ENCODE peak calls at places on chromosome 1, in nine cellular contexts. R, G, P, J, D, K, O, Z and C are unnamed samples.

GRCh38 chr1:230308039-230308438 is 118.1 kb downstream of the PGBD5 start:
- DNase-seq in R (peak; percentile 35), D (no peak), K (no peak), Z (peak; percentile 77), G (peak; percentile 90), J (peak; percentile 64), O (no peak), P (peak; percentile 50), C (peak; percentile 69)

GRCh38 chr1:206456577-206457375 is 13.5 kb upstream of the IKBKE start:
- DNase-seq in Z (no peak), D (no peak), P (no peak), K (no peak), J (no peak), G (peak; percentile 45), R (no peak), O (no peak), C (no peak)

GRCh38 chr1:25619101-25619890 is 2.7 kb downstream of the MAN1C1 start:
- DNase-seq in G (peak; percentile 86), Z (peak; percentile 58), O (no peak), R (no peak), P (no peak), K (no peak), D (no peak), J (peak; percentile 46), C (peak; percentile 51)

GRCh38 chr1:1021010-1021845 is 1.3 kb downstream of the AGRN start:
- DNase-seq in Z (peak; percentile 63), R (no peak), K (no peak), D (no peak), O (no peak), J (no peak), P (no peak), G (peak; percentile 84), C (peak; percentile 85)

GRCh38 chr1:14334336-14335176 is 263.9 kb upstream of the KAZN start:
- DNase-seq in R (no peak), P (no peak), G (no peak), J (no peak), D (no peak), O (no peak), K (no peak), Z (no peak), C (no peak)

GRCh38 chr1:18256318-18257235 is 149.0 kb downstream of the IGSF21 start:
- DNase-seq in D (no peak), G (no peak), J (peak; percentile 70), P (no peak), O (peak; percentile 10), K (no peak), Z (no peak), R (no peak), C (no peak)

GRCh38 chr1:1215266-1215676 is 1.3 kb upstream of the TNFRSF4 start:
- DNase-seq in Z (no peak), O (no peak), G (no peak), D (no peak), P (no peak), R (no peak), K (no peak), J (no peak), C (no peak)

GRCh38 chr1:206895837-206896242 is 1.4 kb upstream of the IL24 start:
- DNase-seq in P (no peak), Z (no peak), K (no peak), G (no peak), D (no peak), J (no peak), R (no peak), O (no peak), C (no peak)

GRCh38 chr1:223346311-223346710 is 17.7 kb downstream of the SUSD4 start:
- DNase-seq in J (no peak), P (no peak), D (no peak), K (no peak), G (no peak), R (no peak), Z (no peak), O (no peak), C (no peak)

GRCh38 chr1:223344491-223344890 is 19.5 kb downstream of the SUSD4 start:
- DNase-seq in J (no peak), Z (no peak), G (no peak), R (no peak), K (no peak), P (no peak), D (no peak), O (no peak), C (no peak)

GRCh38 chr1:223347583-223347982 is 16.4 kb downstream of the SUSD4 start:
- DNase-seq in P (no peak), G (no peak), K (no peak), O (no peak), Z (no peak), D (no peak), R (no peak), J (no peak), C (no peak)

GRCh38 chr1:223343692-223344091 is 20.3 kb downstream of the SUSD4 start:
- DNase-seq in Z (no peak), J (no peak), O (no peak), K (no peak), D (no peak), G (no peak), R (no peak), P (no peak), C (no peak)

DNA sequence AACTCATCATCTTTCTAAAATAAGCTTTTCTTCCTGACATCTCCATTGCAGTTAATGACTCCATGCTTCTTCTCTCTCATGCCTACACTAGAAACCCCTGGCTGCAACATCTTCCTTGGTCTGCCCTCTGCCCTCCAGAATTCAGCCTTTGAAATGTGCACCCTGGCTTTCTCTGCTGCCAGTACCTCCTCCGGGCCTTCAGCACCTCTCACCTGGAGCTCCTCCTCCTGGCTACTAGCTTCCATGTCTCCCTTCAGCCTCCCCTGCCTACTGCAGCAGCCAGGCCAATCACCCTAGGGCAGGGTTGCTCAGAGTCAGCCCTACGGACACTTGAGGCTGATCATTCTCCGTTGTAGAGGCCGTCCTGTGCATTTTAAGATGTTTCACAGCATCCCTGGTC is 18.3 kb downstream of the SUSD4 start:
- DNase-seq in D (no peak), Z (no peak), P (no peak), O (no peak), J (no peak), K (no peak), G (no peak), R (no peak), C (no peak)
- H3K4me1 ChIP-seq in D (no peaks in the 10 kb centered on the region), Z (no peaks in the 10 kb centered on the region), P (no peaks in the 10 kb centered on the region), O (no peaks in the 10 kb centered on the region), J (peaks cover 17% of the 10 kb centered on the region), K (peaks cover 8% of the 10 kb centered on the region), G (no peaks in the 10 kb centered on the region), R (peaks cover 17% of the 10 kb centered on the region), C (peaks cover 8% of the 10 kb centered on the region)

GRCh38 chr1:45016090-45016697 is 4.1 kb downstream of the UROD start:
- DNase-seq in D (no peak), G (no peak), R (no peak), J (peak; percentile 7), P (no peak), Z (no peak), K (no peak), O (no peak), C (no peak)

GRCh38 chr1:45015683-45016082 is 3.6 kb downstream of the UROD start:
- DNase-seq in O (no peak), J (peak; percentile 6), Z (no peak), D (no peak), G (no peak), R (no peak), K (no peak), P (no peak), C (no peak)

GRCh38 chr1:45014403-45015028 is 2.5 kb downstream of the UROD start:
- DNase-seq in D (no peak), J (peak; percentile 85), K (no peak), P (peak; percentile 75), Z (peak; percentile 79), O (peak; percentile 72), G (peak; percentile 42), R (peak; percentile 47), C (peak; percentile 71)

GRCh38 chr1:45018599-45019230 is 6.7 kb downstream of the UROD start:
- DNase-seq in K (no peak), Z (no peak), O (peak; percentile 47), P (peak; percentile 41), R (no peak), J (peak; percentile 56), D (no peak), G (peak; percentile 76), C (no peak)

DNA sequence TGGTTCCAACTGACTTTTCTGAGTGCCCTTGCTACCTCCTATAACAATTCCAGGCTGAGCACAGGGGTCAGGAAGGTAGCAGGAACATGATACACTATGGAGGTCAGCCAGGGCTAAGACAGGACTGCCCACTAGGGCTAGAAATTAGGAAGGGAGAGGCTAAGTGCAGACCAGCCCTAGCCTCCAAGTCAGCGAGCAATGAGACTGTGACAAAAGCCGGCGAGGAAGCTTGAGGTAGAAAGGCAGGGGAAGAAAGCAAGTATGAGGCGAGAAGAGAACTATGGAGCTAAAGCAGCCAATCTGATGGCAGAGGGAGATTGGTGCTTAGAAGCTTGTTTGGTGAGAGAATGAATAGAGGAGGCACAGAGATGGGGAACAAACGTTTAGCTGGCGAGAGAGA is 4.7 kb downstream of the UROD start:
- DNase-seq in R (no peak), G (no peak), K (no peak), O (no peak), Z (no peak), D (no peak), J (peak; percentile 8), P (no peak), C (no peak)
- TF ChIP-seq POLR2A in R (no peak), G (no peak), K (no peak), O (no peak), Z (no peak), D (no peak), J (no peak), P (no peak), C (no peak)

DNA sequence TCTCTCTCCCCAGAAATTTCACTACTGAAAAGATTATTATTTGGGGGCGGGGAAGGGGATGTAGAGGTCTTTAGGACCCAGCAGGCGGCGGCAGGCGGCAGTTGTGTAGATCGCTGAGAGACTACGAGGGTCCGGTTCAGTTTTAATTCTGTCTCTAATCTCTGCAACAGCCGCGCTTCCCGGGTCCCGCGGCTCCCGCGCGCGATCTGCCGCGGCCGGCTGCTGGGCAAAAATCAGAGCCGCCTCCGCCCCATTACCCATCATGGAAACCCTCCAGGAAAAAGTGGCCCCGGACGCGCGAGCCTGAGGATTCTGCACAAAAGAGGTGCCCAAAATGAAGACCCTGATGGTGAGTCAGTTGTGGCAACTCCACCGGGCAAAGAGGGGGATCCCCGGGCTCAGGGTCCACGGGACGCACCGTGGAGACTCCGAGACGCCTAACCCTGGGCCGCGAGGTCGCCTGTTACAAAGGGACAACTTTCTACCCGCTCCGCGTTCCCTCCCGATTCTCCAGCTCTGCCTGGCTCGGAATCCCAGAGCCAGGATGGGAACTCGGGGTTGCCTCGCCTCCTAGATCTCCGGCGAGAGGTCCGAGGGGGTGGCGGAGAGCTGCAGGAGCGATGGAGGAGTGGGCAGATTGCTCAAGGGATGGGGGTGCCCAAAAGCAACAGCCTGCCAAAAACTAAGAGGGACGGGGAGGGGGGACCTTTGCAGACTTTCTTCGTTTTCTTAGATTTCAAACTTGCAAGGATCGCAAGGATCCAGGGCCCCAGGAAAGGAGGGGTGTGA is at the start of gene ST6GALNAC5:
- DNase-seq in P (no peak), J (peak; percentile 48), R (no peak), O (no peak), D (no peak), K (no peak), Z (no peak), G (peak; percentile 71), C (no peak)
- H3K27ac ChIP-seq in P (no peak within 1 kb of the TSS), J (no peak within 1 kb of the TSS), R (no peak within 1 kb of the TSS), O (no peak within 1 kb of the TSS), D (peak within 1 kb of the TSS; percentile 72), K (no peak within 1 kb of the TSS), Z (no peak within 1 kb of the TSS), G (no peak within 1 kb of the TSS), C (no peak within 1 kb of the TSS)

DNA sequence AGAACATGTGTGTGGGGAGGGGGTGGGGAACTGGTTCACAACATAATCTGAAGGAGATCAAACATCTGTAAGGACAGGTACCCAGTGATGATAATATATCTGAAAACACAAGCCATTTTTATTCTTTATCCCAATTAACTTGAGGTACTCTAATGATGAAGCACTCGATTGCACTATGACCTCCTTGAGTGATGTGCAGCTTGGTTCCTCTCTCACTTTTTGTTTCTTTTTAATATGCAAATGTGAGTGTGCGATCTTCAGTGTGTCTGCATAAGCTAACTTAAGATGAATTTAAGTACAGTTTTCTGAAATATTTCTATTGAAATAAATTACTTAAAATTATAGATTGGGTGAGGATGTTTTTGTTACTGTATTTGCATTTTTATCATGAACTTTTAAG is 50.6 kb upstream of the ANGPTL1 start:
- DNase-seq in R (no peak), K (no peak), Z (no peak), P (no peak), J (no peak), G (no peak), O (no peak), D (no peak), C (no peak)
- H3K4me1 ChIP-seq in R (peaks cover 5% of the 10 kb centered on the region), K (no peaks in the 10 kb centered on the region), Z (peaks cover 6% of the 10 kb centered on the region), P (no peaks in the 10 kb centered on the region), J (peaks cover 15% of the 10 kb centered on the region), G (no peaks in the 10 kb centered on the region), O (peaks cover 96% of the 10 kb centered on the region), D (no peaks in the 10 kb centered on the region), C (no peaks in the 10 kb centered on the region)